ENCODE peak calls at places on chromosomes 6 and 20, in five cellular contexts. R is tibial artery; A is right atrium auricular region; H is CD4-positive, alpha-beta T cell; K is brain microvascular endothelial cell. Y is an unnamed sample.

GRCh38 chr20:45359406-45360148 is 3.4 kb upstream of the SYS1 start:
- DNase-seq in A (no peak), K (peak), H (no peak), R (no peak), Y (no peak)

GRCh38 chr6:38179300-38179699 is 359.8 kb downstream of the ZFAND3 start:
- DNase-seq in R (peak), A (no peak), H (peak), K (no peak), Y (no peak)

GRCh38 chr20:19670829-19671228 is 87.2 kb upstream of the RIN2 start:
- DNase-seq in K (no peak), A (no peak), R (no peak), H (no peak), Y (no peak)

GRCh38 chr20:21936720-21937380 is 231.4 kb downstream of the PAX1 start:
- DNase-seq in A (no peak), H (no peak), K (no peak), R (no peak), Y (no peak)

GRCh38 chr6:75393806-75394205 is 99.8 kb downstream of the FILIP1 start:
- DNase-seq in A (no peak), R (no peak), K (no peak), H (no peak), Y (no peak)

GRCh38 chr6:118844915-118845314 is 49.0 kb upstream of the ASF1A start:
- DNase-seq in R (no peak), K (no peak), A (no peak), H (no peak), Y (no peak)

GRCh38 chr20:6818033-6818808 is 50.7 kb downstream of the BMP2 start:
- DNase-seq in R (no peak), A (no peak), K (peak), H (no peak), Y (no peak)

GRCh38 chr6:128899651-128900050 is 16.7 kb downstream of the LAMA2 start:
- DNase-seq in R (no peak), A (no peak), H (no peak), K (no peak), Y (no peak)

GRCh38 chr6:34592208-34592952 is 36.3 kb upstream of the SPDEF start:
- DNase-seq in H (no peak), A (no peak), K (no peak), R (no peak), Y (no peak)

GRCh38 chr6:2739335-2739734 is 11.4 kb downstream of the MYLK4 start:
- DNase-seq in H (no peak), R (no peak), A (no peak), K (peak), Y (no peak)

GRCh38 chr6:20644667-20645370 is 110.6 kb downstream of the CDKAL1 start:
- DNase-seq in H (no peak), K (peak), A (no peak), R (no peak), Y (no peak)

GRCh38 chr6:83057705-83058321 is 7.8 kb downstream of the UBE3D start:
- DNase-seq in H (no peak), R (no peak), K (peak), A (no peak), Y (no peak)

GRCh38 chr6:15876406-15876805 is 213.6 kb upstream of the DTNBP1 start:
- DNase-seq in H (no peak), A (no peak), R (no peak), K (peak), Y (peak)

GRCh38 chr20:12331236-12331635 is 413.5 kb downstream of the BTBD3 start:
- DNase-seq in A (no peak), H (no peak), K (no peak), R (no peak), Y (no peak)

GRCh38 chr20:8151371-8151770 is 19.3 kb downstream of the PLCB1 start:
- DNase-seq in R (no peak), A (no peak), H (no peak), K (no peak), Y (no peak)

GRCh38 chr20:60215786-60216730 is 257.8 kb downstream of the CDH26 start:
- DNase-seq in A (no peak), K (no peak), H (no peak), R (no peak), Y (no peak)

GRCh38 chr6:27757307-27757706 is 154.9 kb downstream of the OR2B2 start:
- DNase-seq in A (no peak), R (no peak), K (no peak), H (peak), Y (no peak)

GRCh38 chr20:4708856-4709255 is 12.9 kb upstream of the PRND start:
- DNase-seq in H (no peak), A (peak), K (no peak), R (no peak), Y (no peak)
- TF ChIP-seq CTCF in H (no peak), A (no peak), K (no peak), R (no peak), Y (no peak)

GRCh38 chr6:8207869-8208191 is 105.5 kb upstream of the EEF1E1 start:
- DNase-seq in H (no peak), R (no peak), A (no peak), K (no peak), Y (no peak)

GRCh38 chr6:8203337-8203736 is 101.0 kb upstream of the EEF1E1 start:
- DNase-seq in A (no peak), K (no peak), H (no peak), R (no peak), Y (no peak)

DNA sequence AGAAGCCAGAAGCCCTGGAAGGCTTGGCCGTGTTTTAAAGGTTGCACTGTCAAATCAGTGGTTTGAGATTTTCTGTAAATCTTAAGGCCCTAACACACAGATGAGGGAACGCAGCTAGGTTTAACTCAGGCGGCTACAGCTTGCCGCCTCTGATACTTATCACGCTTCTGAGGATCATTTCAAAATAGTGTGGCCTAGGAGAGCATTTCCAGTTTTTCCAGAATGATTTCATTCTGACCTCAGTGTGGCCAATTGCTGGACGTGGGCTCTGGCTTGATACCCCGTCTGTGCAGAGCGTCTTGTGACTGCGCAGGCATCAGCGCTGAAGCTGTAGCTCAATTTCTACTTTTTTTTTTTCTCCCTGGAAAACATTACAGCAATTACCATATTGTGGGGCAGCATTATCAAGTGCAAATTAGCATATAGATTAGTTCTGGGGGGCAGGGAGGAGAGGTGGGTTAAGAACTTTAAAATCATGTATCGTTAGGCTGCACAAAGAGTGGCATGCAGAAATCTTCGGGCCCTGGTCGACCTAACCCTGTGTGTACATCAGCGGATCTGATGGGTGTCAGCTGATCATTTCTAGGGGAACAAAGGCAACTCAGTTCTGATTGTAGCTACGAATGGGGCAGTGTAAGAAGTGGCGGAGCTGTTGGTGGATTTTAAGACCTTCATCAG is 105.0 kb upstream of the EEF1E1 start:
- DNase-seq in A (no peak), H (no peak), K (no peak), R (no peak), Y (no peak)
- TF ChIP-seq CTCF in A (no peak), H (no peak), K (no peak), R (no peak), Y (no peak)

DNA sequence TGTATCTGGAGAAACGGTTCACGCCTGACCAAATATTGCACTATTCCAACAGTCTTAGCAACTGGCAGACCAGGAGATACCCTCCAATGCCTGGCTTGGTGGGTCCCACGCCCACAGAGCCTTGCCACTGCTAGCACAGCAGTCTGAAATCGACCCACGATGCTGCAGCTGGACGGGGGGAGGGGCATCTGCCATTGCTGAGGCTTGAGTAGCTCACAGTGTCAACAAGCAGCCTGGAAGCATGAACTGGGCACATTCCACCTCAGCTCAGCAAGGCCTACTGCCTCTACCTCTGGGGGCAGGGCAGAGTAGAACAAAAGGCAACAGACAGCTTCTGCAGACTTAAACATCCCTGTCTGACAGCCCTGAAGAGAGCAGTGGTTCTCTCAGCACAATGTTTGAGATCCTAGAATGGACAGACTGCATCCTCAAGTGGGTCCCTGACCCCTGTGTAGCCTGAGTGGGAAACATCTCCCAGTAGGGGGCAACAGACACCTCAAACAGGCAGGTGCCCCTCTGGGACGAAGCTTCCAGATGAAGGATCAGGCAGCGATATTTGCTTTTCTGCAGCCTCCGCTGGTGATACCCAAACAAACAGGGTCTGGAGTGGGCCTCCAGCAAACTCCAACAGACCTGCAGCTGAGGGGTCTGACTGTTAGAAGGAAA is 90.0 kb upstream of the ECI2 start:
- DNase-seq in R (no peak), K (no peak), A (no peak), H (no peak), Y (no peak)
- TF ChIP-seq CTCF in R (no peak), K (peak), A (no peak), H (no peak), Y (no peak)

GRCh38 chr6:53315086-53315724 is 33.5 kb downstream of the ELOVL5 start:
- DNase-seq in K (no peak), A (no peak), H (no peak), R (no peak), Y (no peak)

GRCh38 chr6:53321701-53322100 is 27.0 kb downstream of the ELOVL5 start:
- DNase-seq in K (no peak), A (no peak), R (no peak), H (no peak), Y (no peak)

GRCh38 chr6:53320964-53321363 is 27.8 kb downstream of the ELOVL5 start:
- DNase-seq in K (no peak), A (no peak), H (no peak), R (no peak), Y (no peak)

GRCh38 chr6:53318429-53318828 is 30.3 kb downstream of the ELOVL5 start:
- DNase-seq in A (no peak), H (no peak), R (no peak), K (no peak), Y (no peak)

GRCh38 chr6:53317861-53318260 is 30.9 kb downstream of the ELOVL5 start:
- DNase-seq in K (no peak), H (no peak), A (no peak), R (no peak), Y (no peak)
- TF ChIP-seq CTCF in K (no peak), H (no peak), A (no peak), R (no peak), Y (no peak)

DNA sequence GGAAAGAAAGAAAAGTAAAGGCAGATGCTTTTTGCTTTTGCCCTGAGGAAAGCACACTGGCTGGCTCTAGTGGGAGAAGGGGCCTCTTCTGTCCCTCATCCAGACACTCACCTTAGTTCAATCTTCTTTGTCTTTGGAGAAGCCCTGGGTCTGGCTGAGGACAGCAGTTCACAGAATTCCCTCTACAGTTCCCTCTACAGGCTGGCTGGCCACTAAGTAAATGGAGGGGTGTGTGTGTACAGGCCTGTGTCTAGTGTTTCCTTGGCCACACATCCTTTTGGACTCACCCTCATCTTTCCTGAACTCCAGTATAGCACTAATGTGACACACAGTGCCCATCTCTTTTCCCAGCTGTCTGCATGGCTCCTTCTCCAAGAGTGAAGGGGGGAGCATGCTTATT is 26.0 kb upstream of the CLVS2 start:
- DNase-seq in R (no peak), A (no peak), K (no peak), H (no peak), Y (no peak)
- TF ChIP-seq CTCF in R (no peak), A (no peak), K (no peak), H (no peak), Y (no peak)

GRCh38 chr6:22249646-22250045 is 47.2 kb downstream of the PRL start:
- DNase-seq in H (no peak), A (no peak), K (no peak), R (no peak), Y (no peak)
- TF ChIP-seq CTCF in H (no peak), A (no peak), K (no peak), R (no peak), Y (no peak)

GRCh38 chr20:35264755-35265154 is 13.2 kb downstream of the MMP24OS start:
- DNase-seq in R (no peak), A (no peak), H (no peak), K (no peak), Y (no peak)
- TF ChIP-seq CTCF in R (no peak), A (no peak), H (no peak), K (peak), Y (no peak)